ENCODE peak calls at places on chromosomes 7 and 10, in ten cellular contexts. G, Z, K, A, J, S, R, H, P and L are unnamed samples.

GRCh38 chr7:25926009-25926408 is 226.0 kb upstream of the NFE2L3 start:
- DNase-seq in G (no peak), Z (no peak), K (no peak), A (no peak), J (no peak), S (no peak), R (no peak), H (no peak), P (no peak), L (peak)

GRCh38 chr10:16950686-16951681 is 133.8 kb upstream of the RSU1 start:
- DNase-seq in G (peak), Z (no peak), K (peak), A (no peak), J (no peak), S (no peak), R (peak), H (no peak), P (peak), L (peak)

GRCh38 chr7:155997431-155998327 is 185.4 kb upstream of the SHH start:
- DNase-seq in G (no peak), Z (no peak), K (no peak), A (no peak), J (no peak), S (no peak), R (no peak), H (no peak), P (no peak), L (no peak)

GRCh38 chr10:112953075-112953501 is 3.0 kb downstream of the TCF7L2 start:
- DNase-seq in G (peak), Z (no peak), K (no peak), A (peak), J (peak), S (peak), R (no peak), H (no peak), P (no peak), L (peak)

GRCh38 chr7:34991938-34992840 is 45.1 kb downstream of the DPY19L1 start:
- DNase-seq in G (peak), Z (no peak), K (peak), A (no peak), J (no peak), S (no peak), R (peak), H (no peak), P (peak), L (peak)

GRCh38 chr10:133394801-133395221 is 854 bp downstream of the MTG1 start:
- DNase-seq in G (no peak), Z (peak), K (no peak), A (no peak), J (no peak), S (no peak), R (no peak), H (no peak), P (no peak), L (no peak)

GRCh38 chr10:103917326-103918052 is 495 bp downstream of the STN1 start:
- DNase-seq in G (no peak), Z (no peak), K (peak), A (peak), J (peak), S (peak), R (peak), H (peak), P (peak), L (peak)

GRCh38 chr7:112987171-112987570 is 99.5 kb downstream of the GPR85 start:
- DNase-seq in G (no peak), Z (no peak), K (no peak), A (no peak), J (no peak), S (no peak), R (no peak), H (no peak), P (no peak), L (no peak)

GRCh38 chr10:121444515-121444914 is 153.7 kb downstream of the FGFR2 start:
- DNase-seq in G (no peak), Z (no peak), K (no peak), A (no peak), J (no peak), S (no peak), R (no peak), H (no peak), P (no peak), L (no peak)

GRCh38 chr7:113891828-113892227 is 27.0 kb downstream of the PPP1R3A start:
- DNase-seq in G (peak), Z (no peak), K (peak), A (no peak), J (no peak), S (no peak), R (no peak), H (no peak), P (peak), L (peak)

GRCh38 chr10:43396061-43396927 is 12.7 kb downstream of the HNRNPF start:
- DNase-seq in G (peak), Z (no peak), K (peak), A (peak), J (peak), S (peak), R (peak), H (peak), P (peak), L (peak)

GRCh38 chr7:113698556-113699220 is 220.1 kb downstream of the PPP1R3A start:
- DNase-seq in G (peak), Z (no peak), K (peak), A (peak), J (no peak), S (no peak), R (peak), H (peak), P (peak), L (peak)

GRCh38 chr7:125088555-125088954 is 158.9 kb upstream of the POT1 start:
- DNase-seq in G (no peak), Z (no peak), K (no peak), A (no peak), J (no peak), S (no peak), R (no peak), H (no peak), P (no peak), L (no peak)

GRCh38 chr10:60441515-60441914 is 51.8 kb upstream of the ANK3 start:
- DNase-seq in G (peak), Z (no peak), K (no peak), A (no peak), J (no peak), S (no peak), R (peak), H (peak), P (peak), L (peak)
- TF ChIP-seq CTCF in G (peak), Z (no peak), K (peak), A (no peak), J (peak), S (peak), R (peak), H (peak), P (peak), L (peak)

GRCh38 chr10:77890097-77890496 is 36.5 kb downstream of the DLG5 start:
- DNase-seq in G (no peak), Z (no peak), K (no peak), A (no peak), J (no peak), S (no peak), R (peak), H (no peak), P (no peak), L (no peak)

GRCh38 chr10:77889277-77889903 is 37.2 kb downstream of the DLG5 start:
- DNase-seq in G (no peak), Z (no peak), K (no peak), A (peak), J (no peak), S (no peak), R (no peak), H (no peak), P (no peak), L (no peak)

GRCh38 chr10:77886795-77887355 is 39.7 kb downstream of the DLG5 start:
- DNase-seq in G (no peak), Z (no peak), K (no peak), A (no peak), J (no peak), S (no peak), R (no peak), H (no peak), P (no peak), L (no peak)

GRCh38 chr10:77888356-77888703 is 38.2 kb downstream of the DLG5 start:
- DNase-seq in G (no peak), Z (no peak), K (no peak), A (no peak), J (no peak), S (no peak), R (no peak), H (no peak), P (peak), L (peak)

DNA sequence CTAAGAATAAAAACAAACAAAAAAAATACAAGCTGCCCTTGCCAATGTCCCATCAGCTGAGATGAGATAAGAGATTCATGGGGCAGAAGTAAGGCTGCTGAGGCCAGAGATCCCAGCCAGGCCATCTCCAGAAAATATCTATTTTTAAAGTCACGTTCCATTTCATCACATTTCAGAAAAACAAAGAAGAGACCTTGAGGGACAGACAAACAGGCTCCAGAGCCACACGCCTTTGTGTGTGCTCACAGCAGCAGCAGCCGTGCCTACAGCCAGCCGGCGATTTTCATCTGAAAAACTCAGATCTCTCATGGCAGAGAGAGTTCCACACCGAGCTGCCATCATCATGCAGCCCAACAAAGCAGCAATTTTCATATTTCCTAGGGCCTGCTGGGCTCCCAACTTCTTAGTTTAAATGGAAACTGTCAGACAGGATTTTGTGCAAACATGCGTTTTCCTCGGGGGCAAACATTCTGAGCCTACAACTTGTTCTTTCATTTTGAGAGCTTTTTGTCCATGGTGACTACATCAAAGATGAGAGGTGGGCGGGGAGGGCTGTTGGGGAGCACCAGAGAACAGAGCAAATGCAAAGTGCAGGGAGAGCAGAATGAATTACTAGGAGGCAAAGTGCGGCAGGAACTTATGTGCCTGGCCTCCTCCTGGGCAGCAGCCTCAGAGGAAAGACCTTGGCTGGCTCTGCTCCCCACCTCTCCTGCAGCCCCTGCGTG is 38.8 kb downstream of the DLG5 start:
- DNase-seq in G (peak), Z (no peak), K (no peak), A (no peak), J (no peak), S (no peak), R (no peak), H (no peak), P (no peak), L (peak)
- H3K4me3 ChIP-seq in G (peak), Z (peak), K (no peak), A (no peak), J (peak), S (peak), R (no peak), H (no peak), P (peak), L (peak)

GRCh38 chr10:48509974-48510692 is 94.7 kb downstream of the ARHGAP22 start:
- DNase-seq in G (no peak), Z (peak), K (no peak), A (no peak), J (no peak), S (no peak), R (peak), H (no peak), P (no peak), L (peak)
- TF ChIP-seq CTCF in G (peak), Z (no peak), K (peak), A (no peak), J (peak), S (peak), R (peak), H (peak), P (peak), L (peak)

GRCh38 chr7:142842251-142842766 is 12.6 kb upstream of the EPHB6 start:
- DNase-seq in G (no peak), Z (no peak), K (no peak), A (no peak), J (no peak), S (no peak), R (no peak), H (no peak), P (no peak), L (no peak)
- H3K4me3 ChIP-seq in G (no peak), Z (no peak), K (no peak), A (no peak), J (no peak), S (no peak), R (no peak), H (no peak), P (no peak), L (no peak)

GRCh38 chr10:130458509-130458908 is 322.3 kb downstream of the GLRX3 start:
- DNase-seq in G (no peak), Z (peak), K (no peak), A (no peak), J (no peak), S (no peak), R (no peak), H (no peak), P (no peak), L (no peak)

GRCh38 chr10:130455791-130456190 is 319.6 kb downstream of the GLRX3 start:
- DNase-seq in G (no peak), Z (no peak), K (no peak), A (no peak), J (no peak), S (no peak), R (no peak), H (no peak), P (no peak), L (no peak)

GRCh38 chr10:130455111-130455695 is 319.0 kb downstream of the GLRX3 start:
- DNase-seq in G (no peak), Z (no peak), K (no peak), A (no peak), J (no peak), S (no peak), R (no peak), H (no peak), P (no peak), L (no peak)

GRCh38 chr10:130454543-130455000 is 318.4 kb downstream of the GLRX3 start:
- DNase-seq in G (no peak), Z (peak), K (no peak), A (no peak), J (no peak), S (no peak), R (no peak), H (no peak), P (no peak), L (no peak)

DNA sequence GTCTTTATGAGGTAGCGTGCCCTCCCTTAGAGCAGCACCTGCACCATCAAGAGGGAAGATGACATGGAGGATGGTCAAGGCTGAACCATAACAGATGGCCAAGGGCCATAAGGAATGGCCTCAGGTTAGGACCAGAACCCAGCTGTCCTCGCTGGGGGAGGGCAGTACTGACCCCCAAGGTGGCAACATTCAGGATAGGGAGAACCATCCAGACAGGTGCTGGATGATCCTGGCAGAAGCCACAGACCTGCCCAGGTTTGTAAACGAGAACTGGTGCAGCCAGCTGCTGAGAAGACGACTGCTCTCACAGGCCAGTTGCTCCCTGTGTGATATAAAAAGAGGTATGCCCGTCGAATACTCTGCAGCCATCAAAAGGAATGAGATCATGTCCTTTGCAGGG is 320.4 kb downstream of the GLRX3 start:
- DNase-seq in G (no peak), Z (peak), K (no peak), A (no peak), J (no peak), S (no peak), R (no peak), H (no peak), P (no peak), L (no peak)
- TF ChIP-seq CTCF in G (no peak), Z (no peak), K (no peak), A (no peak), J (no peak), S (no peak), R (no peak), H (no peak), P (no peak), L (no peak)

GRCh38 chr7:1103789-1104513 is 16.0 kb downstream of the GPER1 start:
- DNase-seq in G (no peak), Z (no peak), K (no peak), A (no peak), J (no peak), S (no peak), R (no peak), H (no peak), P (no peak), L (no peak)
- H3K4me3 ChIP-seq in G (no peak), Z (no peak), K (no peak), A (no peak), J (no peak), S (no peak), R (no peak), H (no peak), P (no peak), L (no peak)

GRCh38 chr7:100190059-100190711 is 12.5 kb downstream of the STAG3 start:
- DNase-seq in G (peak), Z (no peak), K (peak), A (no peak), J (no peak), S (no peak), R (peak), H (peak), P (peak), L (peak)
- TF ChIP-seq CTCF in G (peak), Z (no peak), K (peak), A (peak), J (peak), S (peak), R (peak), H (peak), P (peak), L (peak)

GRCh38 chr10:125720002-125720382 is 483 bp downstream of the EDRF1 start:
- DNase-seq in G (peak), Z (no peak), K (no peak), A (no peak), J (no peak), S (no peak), R (no peak), H (peak), P (peak), L (peak)

GRCh38 chr10:125722811-125723210 is 3.3 kb downstream of the EDRF1 start:
- DNase-seq in G (no peak), Z (no peak), K (no peak), A (no peak), J (no peak), S (no peak), R (no peak), H (no peak), P (no peak), L (no peak)

GRCh38 chr10:125726914-125727313 is 7.4 kb downstream of the EDRF1 start:
- DNase-seq in G (no peak), Z (no peak), K (no peak), A (peak), J (no peak), S (no peak), R (no peak), H (no peak), P (no peak), L (no peak)

GRCh38 chr10:125719173-125720001 is at the start of gene EDRF1:
- DNase-seq in G (peak), Z (peak), K (peak), A (peak), J (peak), S (peak), R (peak), H (peak), P (peak), L (peak)

GRCh38 chr10:125721035-125721434 is 1.5 kb downstream of the EDRF1 start:
- DNase-seq in G (no peak), Z (no peak), K (no peak), A (no peak), J (no peak), S (no peak), R (no peak), H (peak), P (no peak), L (no peak)
- H3K4me3 ChIP-seq in G (no peak), Z (no peak), K (no peak), A (peak), J (peak), S (no peak), R (peak), H (peak), P (peak), L (no peak)